ENCODE peak calls at places on chromosomes 13 and 19, in nine cellular contexts. One of them, this sample, is unnamed.

GRCh38 chr19:53237114-53237777 is 17.4 kb downstream of the ZNF677 start:
- DNase-seq in naive thymus-derived CD8-positive, alpha-beta T cell: no peak
- DNase-seq in GOT3: no peak
- DNase-seq in NCI-H1436: no peak
- DNase-seq in GM13977: no peak
- DNase-seq in Caki2: no peak
- DNase-seq in activated CD4-positive, alpha-beta T cell treated with anti-CD3 and anti-CD28 coated beads, Interleukin-2, amount 50 U/mL, for 24 hours: no peak
- DNase-seq in activated naive CD4-positive, alpha-beta T cell treated with anti-CD3 and anti-CD28 coated beads for 36 hours: no peak
- DNase-seq in HL-60: no peak
- DNase-seq in this sample: no peak

GRCh38 chr13:35716186-35716585 is 239.7 kb upstream of the MAB21L1 start:
- DNase-seq in naive thymus-derived CD8-positive, alpha-beta T cell: no peak
- DNase-seq in GOT3: no peak
- DNase-seq in NCI-H1436: no peak
- DNase-seq in GM13977: no peak
- DNase-seq in Caki2: peak
- DNase-seq in activated CD4-positive, alpha-beta T cell treated with anti-CD3 and anti-CD28 coated beads, Interleukin-2, amount 50 U/mL, for 24 hours: no peak
- DNase-seq in activated naive CD4-positive, alpha-beta T cell treated with anti-CD3 and anti-CD28 coated beads for 36 hours: no peak
- DNase-seq in HL-60: no peak
- DNase-seq in this sample: no peak

GRCh38 chr19:17076539-17076919 is 952 bp downstream of the MYO9B start:
- DNase-seq in naive thymus-derived CD8-positive, alpha-beta T cell: peak
- DNase-seq in GOT3: no peak
- DNase-seq in NCI-H1436: no peak
- DNase-seq in GM13977: peak
- DNase-seq in Caki2: no peak
- DNase-seq in activated CD4-positive, alpha-beta T cell treated with anti-CD3 and anti-CD28 coated beads, Interleukin-2, amount 50 U/mL, for 24 hours: no peak
- DNase-seq in activated naive CD4-positive, alpha-beta T cell treated with anti-CD3 and anti-CD28 coated beads for 36 hours: peak
- DNase-seq in HL-60: no peak
- DNase-seq in this sample: no peak

GRCh38 chr13:113410472-113411201 is 42.7 kb downstream of the ADPRHL1 start:
- DNase-seq in naive thymus-derived CD8-positive, alpha-beta T cell: no peak
- DNase-seq in GOT3: no peak
- DNase-seq in NCI-H1436: no peak
- DNase-seq in GM13977: no peak
- DNase-seq in Caki2: peak
- DNase-seq in activated CD4-positive, alpha-beta T cell treated with anti-CD3 and anti-CD28 coated beads, Interleukin-2, amount 50 U/mL, for 24 hours: no peak
- DNase-seq in activated naive CD4-positive, alpha-beta T cell treated with anti-CD3 and anti-CD28 coated beads for 36 hours: no peak
- DNase-seq in HL-60: no peak
- DNase-seq in this sample: no peak

GRCh38 chr13:98994896-98995295 is 17.0 kb upstream of the DOCK9 start:
- DNase-seq in naive thymus-derived CD8-positive, alpha-beta T cell: peak
- DNase-seq in GOT3: no peak
- DNase-seq in NCI-H1436: no peak
- DNase-seq in GM13977: no peak
- DNase-seq in Caki2: no peak
- DNase-seq in activated CD4-positive, alpha-beta T cell treated with anti-CD3 and anti-CD28 coated beads, Interleukin-2, amount 50 U/mL, for 24 hours: no peak
- DNase-seq in activated naive CD4-positive, alpha-beta T cell treated with anti-CD3 and anti-CD28 coated beads for 36 hours: peak
- DNase-seq in HL-60: no peak
- DNase-seq in this sample: no peak

GRCh38 chr13:98476106-98476505 is 100.8 kb downstream of the STK24 start:
- DNase-seq in naive thymus-derived CD8-positive, alpha-beta T cell: no peak
- DNase-seq in GOT3: no peak
- DNase-seq in NCI-H1436: no peak
- DNase-seq in GM13977: peak
- DNase-seq in Caki2: no peak
- DNase-seq in activated CD4-positive, alpha-beta T cell treated with anti-CD3 and anti-CD28 coated beads, Interleukin-2, amount 50 U/mL, for 24 hours: peak
- DNase-seq in activated naive CD4-positive, alpha-beta T cell treated with anti-CD3 and anti-CD28 coated beads for 36 hours: peak
- DNase-seq in HL-60: no peak
- DNase-seq in this sample: no peak

GRCh38 chr13:27857271-27857670 is 62.5 kb upstream of the PDX1 start:
- DNase-seq in naive thymus-derived CD8-positive, alpha-beta T cell: no peak
- DNase-seq in GOT3: no peak
- DNase-seq in NCI-H1436: no peak
- DNase-seq in GM13977: no peak
- DNase-seq in Caki2: no peak
- DNase-seq in activated CD4-positive, alpha-beta T cell treated with anti-CD3 and anti-CD28 coated beads, Interleukin-2, amount 50 U/mL, for 24 hours: no peak
- DNase-seq in activated naive CD4-positive, alpha-beta T cell treated with anti-CD3 and anti-CD28 coated beads for 36 hours: no peak
- DNase-seq in HL-60: no peak
- DNase-seq in this sample: no peak

GRCh38 chr19:4559569-4559968 is at the start of gene SEMA6B:
- DNase-seq in naive thymus-derived CD8-positive, alpha-beta T cell: no peak
- DNase-seq in GOT3: no peak
- DNase-seq in NCI-H1436: no peak
- DNase-seq in GM13977: no peak
- DNase-seq in Caki2: no peak
- DNase-seq in activated CD4-positive, alpha-beta T cell treated with anti-CD3 and anti-CD28 coated beads, Interleukin-2, amount 50 U/mL, for 24 hours: no peak
- DNase-seq in activated naive CD4-positive, alpha-beta T cell treated with anti-CD3 and anti-CD28 coated beads for 36 hours: no peak
- DNase-seq in HL-60: peak
- DNase-seq in this sample: no peak

GRCh38 chr13:111864566-111864965 is 202.4 kb upstream of the SOX1 start:
- DNase-seq in naive thymus-derived CD8-positive, alpha-beta T cell: no peak
- DNase-seq in GOT3: no peak
- DNase-seq in NCI-H1436: no peak
- DNase-seq in GM13977: no peak
- DNase-seq in Caki2: no peak
- DNase-seq in activated CD4-positive, alpha-beta T cell treated with anti-CD3 and anti-CD28 coated beads, Interleukin-2, amount 50 U/mL, for 24 hours: no peak
- DNase-seq in activated naive CD4-positive, alpha-beta T cell treated with anti-CD3 and anti-CD28 coated beads for 36 hours: no peak
- DNase-seq in HL-60: no peak
- DNase-seq in this sample: no peak

GRCh38 chr13:40060318-40061007 is 405.0 kb downstream of the COG6 start:
- DNase-seq in naive thymus-derived CD8-positive, alpha-beta T cell: no peak
- DNase-seq in GOT3: no peak
- DNase-seq in NCI-H1436: peak
- DNase-seq in GM13977: peak
- DNase-seq in Caki2: no peak
- DNase-seq in activated CD4-positive, alpha-beta T cell treated with anti-CD3 and anti-CD28 coated beads, Interleukin-2, amount 50 U/mL, for 24 hours: peak
- DNase-seq in activated naive CD4-positive, alpha-beta T cell treated with anti-CD3 and anti-CD28 coated beads for 36 hours: peak
- DNase-seq in HL-60: no peak
- DNase-seq in this sample: no peak

GRCh38 chr19:47379398-47379938 is 30.4 kb downstream of the DHX34 start:
- DNase-seq in naive thymus-derived CD8-positive, alpha-beta T cell: no peak
- DNase-seq in GOT3: no peak
- DNase-seq in NCI-H1436: no peak
- DNase-seq in GM13977: no peak
- DNase-seq in Caki2: no peak
- DNase-seq in activated CD4-positive, alpha-beta T cell treated with anti-CD3 and anti-CD28 coated beads, Interleukin-2, amount 50 U/mL, for 24 hours: no peak
- DNase-seq in activated naive CD4-positive, alpha-beta T cell treated with anti-CD3 and anti-CD28 coated beads for 36 hours: no peak
- DNase-seq in HL-60: no peak
- DNase-seq in this sample: no peak

GRCh38 chr13:22451345-22451744 is 729.4 kb upstream of the SGCG start:
- DNase-seq in naive thymus-derived CD8-positive, alpha-beta T cell: no peak
- DNase-seq in GOT3: no peak
- DNase-seq in NCI-H1436: no peak
- DNase-seq in GM13977: no peak
- DNase-seq in Caki2: no peak
- DNase-seq in activated CD4-positive, alpha-beta T cell treated with anti-CD3 and anti-CD28 coated beads, Interleukin-2, amount 50 U/mL, for 24 hours: no peak
- DNase-seq in activated naive CD4-positive, alpha-beta T cell treated with anti-CD3 and anti-CD28 coated beads for 36 hours: no peak
- DNase-seq in HL-60: no peak
- DNase-seq in this sample: no peak

GRCh38 chr19:18776288-18776594 is 14.9 kb downstream of the COMP start:
- DNase-seq in naive thymus-derived CD8-positive, alpha-beta T cell: no peak
- DNase-seq in GOT3: no peak
- DNase-seq in NCI-H1436: no peak
- DNase-seq in GM13977: no peak
- DNase-seq in Caki2: no peak
- DNase-seq in activated CD4-positive, alpha-beta T cell treated with anti-CD3 and anti-CD28 coated beads, Interleukin-2, amount 50 U/mL, for 24 hours: no peak
- DNase-seq in activated naive CD4-positive, alpha-beta T cell treated with anti-CD3 and anti-CD28 coated beads for 36 hours: no peak
- DNase-seq in HL-60: no peak
- DNase-seq in this sample: no peak

GRCh38 chr13:100984349-100984748 is 309.8 kb upstream of the TMTC4 start:
- DNase-seq in naive thymus-derived CD8-positive, alpha-beta T cell: no peak
- DNase-seq in GOT3: no peak
- DNase-seq in NCI-H1436: no peak
- DNase-seq in GM13977: no peak
- DNase-seq in Caki2: no peak
- DNase-seq in activated CD4-positive, alpha-beta T cell treated with anti-CD3 and anti-CD28 coated beads, Interleukin-2, amount 50 U/mL, for 24 hours: no peak
- DNase-seq in activated naive CD4-positive, alpha-beta T cell treated with anti-CD3 and anti-CD28 coated beads for 36 hours: no peak
- DNase-seq in HL-60: no peak
- DNase-seq in this sample: no peak

GRCh38 chr13:28340272-28340793 is 154.6 kb downstream of the FLT1 start:
- DNase-seq in naive thymus-derived CD8-positive, alpha-beta T cell: no peak
- DNase-seq in GOT3: no peak
- DNase-seq in NCI-H1436: no peak
- DNase-seq in GM13977: no peak
- DNase-seq in Caki2: no peak
- DNase-seq in activated CD4-positive, alpha-beta T cell treated with anti-CD3 and anti-CD28 coated beads, Interleukin-2, amount 50 U/mL, for 24 hours: no peak
- DNase-seq in activated naive CD4-positive, alpha-beta T cell treated with anti-CD3 and anti-CD28 coated beads for 36 hours: no peak
- DNase-seq in HL-60: no peak
- DNase-seq in this sample: no peak

GRCh38 chr19:48319647-48320537 is 5.5 kb upstream of the EMP3 start:
- DNase-seq in naive thymus-derived CD8-positive, alpha-beta T cell: peak
- DNase-seq in GOT3: peak
- DNase-seq in NCI-H1436: peak
- DNase-seq in GM13977: peak
- DNase-seq in Caki2: peak
- DNase-seq in activated CD4-positive, alpha-beta T cell treated with anti-CD3 and anti-CD28 coated beads, Interleukin-2, amount 50 U/mL, for 24 hours: peak
- DNase-seq in activated naive CD4-positive, alpha-beta T cell treated with anti-CD3 and anti-CD28 coated beads for 36 hours: peak
- DNase-seq in HL-60: peak
- DNase-seq in this sample: peak

GRCh38 chr19:17997969-17998826 is 9.8 kb upstream of the ARRDC2 start:
- DNase-seq in naive thymus-derived CD8-positive, alpha-beta T cell: no peak
- DNase-seq in GOT3: peak
- DNase-seq in NCI-H1436: no peak
- DNase-seq in GM13977: no peak
- DNase-seq in Caki2: peak
- DNase-seq in activated CD4-positive, alpha-beta T cell treated with anti-CD3 and anti-CD28 coated beads, Interleukin-2, amount 50 U/mL, for 24 hours: no peak
- DNase-seq in activated naive CD4-positive, alpha-beta T cell treated with anti-CD3 and anti-CD28 coated beads for 36 hours: no peak
- DNase-seq in HL-60: no peak
- DNase-seq in this sample: no peak

This sample was measured in central memory CD8-positive, alpha-beta T cell.